ENCODE peak calls at places on chromosomes 6 and 20, in five cellular contexts. B is EL, Z is amniotic stem cell, C is choroid plexus epithelial cell, E is pulmonary artery endothelial cell. P is an unnamed sample.

GRCh38 chr6:149064026-149065017 is 253.2 kb upstream of the TAB2 start:
- DNase-seq in B (peak), Z (no peak), C (no peak), E (no peak), P (no peak)

GRCh38 chr6:90982051-90982450 is 395.2 kb upstream of the MAP3K7 start:
- DNase-seq in B (no peak), Z (no peak), C (no peak), E (no peak), P (no peak)

GRCh38 chr20:35238170-35238569 is 11.7 kb downstream of the MMP24 start:
- DNase-seq in B (no peak), Z (no peak), C (no peak), E (no peak), P (no peak)

GRCh38 chr6:7646394-7646793 is 56.4 kb downstream of the SNRNP48 start:
- DNase-seq in B (peak), Z (no peak), C (peak), E (no peak), P (peak)

GRCh38 chr20:40966103-40966502 is 62.5 kb upstream of the TOP1 start:
- DNase-seq in B (no peak), Z (no peak), C (no peak), E (no peak), P (no peak)

GRCh38 chr20:31811796-31812728 is 7.1 kb upstream of the MYLK2 start:
- DNase-seq in B (peak), Z (peak), C (peak), E (no peak), P (peak)

GRCh38 chr20:5654557-5654956 is 95.6 kb upstream of the SHLD1 start:
- DNase-seq in B (peak), Z (no peak), C (peak), E (peak), P (peak)

GRCh38 chr6:83252717-83253116 is 59.6 kb downstream of the RWDD2A start:
- DNase-seq in B (peak), Z (no peak), C (peak), E (no peak), P (peak)

GRCh38 chr6:22904413-22904812 is 335.0 kb downstream of the HDGFL1 start:
- DNase-seq in B (no peak), Z (no peak), C (peak), E (no peak), P (peak)

GRCh38 chr20:25508083-25508770 is 77.1 kb downstream of the NINL start:
- DNase-seq in B (peak), Z (peak), C (peak), E (peak), P (peak)

GRCh38 chr20:15945301-15945700 is 627.9 kb downstream of the KIF16B start:
- DNase-seq in B (no peak), Z (no peak), C (peak), E (no peak), P (no peak)

GRCh38 chr6:168417158-168417557 is 23.8 kb upstream of the SMOC2 start:
- DNase-seq in B (no peak), Z (no peak), C (no peak), E (no peak), P (no peak)

GRCh38 chr6:99605074-99605726 is 1.4 kb upstream of the PRDM13 start:
- DNase-seq in B (no peak), Z (no peak), C (no peak), E (no peak), P (no peak)

GRCh38 chr20:3606021-3606420 is 57.2 kb downstream of the GFRA4 start:
- DNase-seq in B (peak), Z (no peak), C (no peak), E (no peak), P (no peak)

GRCh38 chr20:49712918-49713778 is 530 bp downstream of the B4GALT5 start:
- DNase-seq in B (peak), Z (no peak), C (peak), E (no peak), P (no peak)

GRCh38 chr6:25050356-25050755 is 114.6 kb upstream of the RIPOR2 start:
- DNase-seq in B (peak), Z (peak), C (peak), E (peak), P (peak)

GRCh38 chr6:131383421-131384411 is 189.3 kb upstream of the ARG1 start:
- DNase-seq in B (peak), Z (no peak), C (no peak), E (no peak), P (no peak)

GRCh38 chr6:154252676-154253075 is 103.9 kb downstream of the IPCEF1 start:
- DNase-seq in B (no peak), Z (no peak), C (peak), E (no peak), P (no peak)

GRCh38 chr6:39189915-39190544 is 39.2 kb downstream of the KCNK5 start:
- DNase-seq in B (peak), Z (no peak), C (peak), E (no peak), P (no peak)